ENCODE peak calls at places on chromosomes 7 and 10, in ten cellular contexts. G is GM23248; Q is substantia nigra; S is DMS79; M is iris pigment epithelial cell; J is MCF 10A; W is DMS53; Z is Calu3; R is dermis blood vessel endothelial cell; O is activated CD4-positive, alpha-beta T cell treated with anti-CD3 and anti-CD28 coated beads for 24 hours. B is an unnamed sample.

GRCh38 chr10:48598243-48598935 is 6.5 kb downstream of the ARHGAP22 start:
- DNase-seq in M (no peak), Z (no peak), Q (peak), G (no peak), J (no peak), W (peak), R (no peak), O (no peak), S (peak), B (no peak)

GRCh38 chr10:97708976-97709745 is 4.4 kb upstream of the MARVELD1 start:
- DNase-seq in S (no peak), W (peak), Z (peak), J (peak), M (peak), O (peak), Q (peak), R (peak), G (peak), B (no peak)

GRCh38 chr7:128030999-128031681 is at the start of gene LRRC4:
- DNase-seq in J (no peak), Z (peak), Q (peak), G (peak), M (peak), R (peak), S (no peak), O (peak), W (no peak), B (no peak)

GRCh38 chr7:5495581-5496375 is 72.1 kb upstream of the TNRC18 start:
- DNase-seq in J (peak), G (no peak), W (no peak), R (no peak), Q (peak), M (no peak), Z (no peak), O (no peak), S (peak), B (no peak)

GRCh38 chr10:42367532-42368230 is 270.7 kb downstream of the ZNF33B start:
- DNase-seq in M (peak), G (peak), R (peak), Q (peak), W (peak), O (no peak), S (no peak), J (no peak), Z (no peak), B (no peak)

GRCh38 chr7:75056476-75056875 is 17.1 kb downstream of the RCC1L start:
- DNase-seq in R (no peak), G (peak), Q (no peak), W (peak), S (no peak), J (no peak), M (peak), Z (no peak), O (no peak), B (no peak)

GRCh38 chr10:59607971-59608370 is 101.7 kb downstream of the SLC16A9 start:
- DNase-seq in J (no peak), O (no peak), M (no peak), W (peak), G (no peak), Q (no peak), S (no peak), Z (no peak), R (no peak), B (no peak)

GRCh38 chr7:585229-585711 is 65.6 kb upstream of the PDGFA start:
- DNase-seq in Q (no peak), W (no peak), R (no peak), O (peak), Z (no peak), M (peak), S (no peak), G (peak), J (no peak), B (no peak)

GRCh38 chr7:139355320-139355719 is 4.4 kb upstream of the LUC7L2 start:
- DNase-seq in J (peak), S (no peak), R (no peak), G (peak), W (no peak), O (no peak), Q (no peak), Z (no peak), M (peak), B (no peak)

GRCh38 chr10:123847686-123848432 is 43.7 kb downstream of the CPXM2 start:
- DNase-seq in S (no peak), G (peak), O (no peak), J (peak), Q (no peak), Z (no peak), R (no peak), M (peak), W (no peak), B (no peak)

GRCh38 chr10:20956843-20957242 is 59.7 kb upstream of the NEBL start:
- DNase-seq in R (no peak), W (no peak), O (no peak), G (no peak), M (no peak), Q (no peak), S (no peak), J (peak), Z (no peak), B (no peak)

GRCh38 chr10:33566001-33566400 is 231.5 kb upstream of the NRP1 start:
- DNase-seq in G (no peak), S (no peak), R (no peak), M (no peak), Z (no peak), J (no peak), O (no peak), W (no peak), Q (no peak), B (no peak)